ENCODE peak calls at places on chromosome 9, in six cellular contexts. C, O, Z, H, D and R are unnamed samples.

GRCh38 chr9:71647094-71647591 is 121.2 kb downstream of the CEMIP2 start:
- DNase-seq in Z (no peak), H (no peak), C (peak), D (peak), O (no peak), R (peak)

GRCh38 chr9:95890594-95890993 is 15.1 kb downstream of the ERCC6L2 start:
- DNase-seq in H (no peak), C (no peak), Z (no peak), D (no peak), O (no peak), R (no peak)

GRCh38 chr9:6605202-6605601 is 40.3 kb downstream of the GLDC start:
- DNase-seq in D (no peak), H (no peak), C (no peak), Z (no peak), O (no peak), R (no peak)

GRCh38 chr9:17609312-17610005 is 30.6 kb downstream of the SH3GL2 start:
- DNase-seq in D (no peak), Z (no peak), C (no peak), O (no peak), H (no peak), R (no peak)

GRCh38 chr9:127805620-127806019 is 2.9 kb downstream of the FPGS start:
- DNase-seq in O (no peak), C (peak), D (no peak), H (peak), Z (peak), R (no peak)

GRCh38 chr9:18821794-18822193 is 211.2 kb downstream of the SAXO1 start:
- DNase-seq in D (no peak), Z (no peak), C (peak), O (no peak), H (no peak), R (peak)

GRCh38 chr9:12875216-12875615 is 100.4 kb downstream of the LURAP1L start:
- DNase-seq in O (no peak), D (no peak), Z (no peak), H (no peak), C (no peak), R (peak)

GRCh38 chr9:91515074-91515687 is 91.5 kb upstream of the NFIL3 start:
- DNase-seq in O (no peak), H (no peak), C (peak), Z (no peak), D (peak), R (peak)

GRCh38 chr9:123048748-123049147 is 15.3 kb downstream of the GPR21 start:
- DNase-seq in C (no peak), Z (no peak), D (no peak), O (no peak), H (no peak), R (peak)

GRCh38 chr9:134962998-134963364 is 45.3 kb upstream of the FCN1 start:
- DNase-seq in D (no peak), O (no peak), H (no peak), Z (no peak), C (no peak), R (no peak)

GRCh38 chr9:80204054-80204453 is 632.3 kb downstream of the TLE4 start:
- DNase-seq in D (no peak), H (no peak), C (no peak), O (no peak), Z (no peak), R (peak)

GRCh38 chr9:130036099-130036498 is 6.9 kb downstream of the FNBP1 start:
- DNase-seq in C (no peak), D (peak), O (no peak), Z (no peak), H (no peak), R (peak)

GRCh38 chr9:80994892-80995291 is 694.5 kb downstream of the TLE1 start:
- DNase-seq in O (no peak), Z (no peak), D (peak), H (no peak), C (no peak), R (peak)

GRCh38 chr9:75891277-75892167 is 1.0 kb downstream of the PCSK5 start:
- DNase-seq in O (no peak), C (peak), H (peak), Z (peak), D (peak), R (peak)

GRCh38 chr9:3903273-3903672 is 377.5 kb upstream of the RFX3 start:
- DNase-seq in Z (no peak), H (no peak), C (no peak), O (peak), D (no peak), R (no peak)

GRCh38 chr9:18569941-18570630 is 96.1 kb downstream of the ADAMTSL1 start:
- DNase-seq in O (no peak), Z (no peak), D (no peak), C (no peak), H (no peak), R (no peak)

GRCh38 chr9:4750021-4750673 is 9.1 kb upstream of the AK3 start:
- DNase-seq in Z (no peak), H (no peak), D (peak), O (no peak), C (peak), R (peak)

GRCh38 chr9:100619194-100619593 is 41.3 kb downstream of the CAVIN4 start:
- DNase-seq in D (no peak), O (no peak), Z (peak), C (peak), H (no peak), R (no peak)

GRCh38 chr9:138082918-138083636 is 205.5 kb downstream of the CACNA1B start:
- DNase-seq in Z (no peak), C (no peak), D (no peak), O (no peak), H (no peak), R (no peak)

GRCh38 chr9:138038244-138038671 is 160.7 kb downstream of the CACNA1B start:
- DNase-seq in O (no peak), H (peak), D (peak), C (no peak), Z (no peak), R (no peak)

GRCh38 chr9:19162956-19163355 is 35.7 kb upstream of the PLIN2 start:
- DNase-seq in O (peak), D (peak), H (no peak), C (no peak), Z (no peak), R (no peak)

GRCh38 chr9:78280982-78281668 is 15.8 kb upstream of the PSAT1 start:
- DNase-seq in C (no peak), D (peak), H (no peak), O (no peak), Z (no peak), R (peak)

GRCh38 chr9:80605129-80605528 is 1033.4 kb downstream of the TLE4 start:
- DNase-seq in O (no peak), C (peak), H (no peak), D (peak), Z (no peak), R (peak)

GRCh38 chr9:93577045-93577939 is 908 bp downstream of the PHF2 start:
- DNase-seq in Z (no peak), H (no peak), C (peak), O (peak), D (peak), R (no peak)

GRCh38 chr9:93574900-93575705 is 1.3 kb upstream of the PHF2 start:
- DNase-seq in H (no peak), Z (no peak), D (no peak), O (no peak), C (peak), R (no peak)

GRCh38 chr9:93574091-93574899 is 2.1 kb upstream of the PHF2 start:
- DNase-seq in D (no peak), Z (no peak), C (no peak), O (peak), H (no peak), R (no peak)

GRCh38 chr9:93576296-93577044 is at the start of gene PHF2:
- DNase-seq in D (peak), Z (no peak), O (no peak), H (no peak), C (peak), R (no peak)

GRCh38 chr9:93575706-93576295 is 583 bp upstream of the PHF2 start:
- DNase-seq in D (peak), O (no peak), Z (no peak), C (peak), H (peak), R (peak)
- H2BK5ac ChIP-seq in D (peak), O (no peak), Z (no peak), C (no peak), H (no peak), R (peak)

GRCh38 chr9:126614455-126615248 is 924 bp downstream of the LMX1B start:
- DNase-seq in H (peak), O (no peak), Z (peak), D (no peak), C (no peak), R (no peak)

GRCh38 chr9:126612329-126612812 is 1.4 kb upstream of the LMX1B start:
- DNase-seq in D (no peak), H (peak), Z (peak), C (no peak), O (no peak), R (no peak)

GRCh38 chr9:126612813-126613641 is 701 bp upstream of the LMX1B start:
- DNase-seq in C (no peak), O (no peak), Z (peak), D (no peak), H (peak), R (no peak)

GRCh38 chr9:126614088-126614454 is 343 bp downstream of the LMX1B start:
- DNase-seq in Z (no peak), D (no peak), O (no peak), C (no peak), H (no peak), R (no peak)

DNA sequence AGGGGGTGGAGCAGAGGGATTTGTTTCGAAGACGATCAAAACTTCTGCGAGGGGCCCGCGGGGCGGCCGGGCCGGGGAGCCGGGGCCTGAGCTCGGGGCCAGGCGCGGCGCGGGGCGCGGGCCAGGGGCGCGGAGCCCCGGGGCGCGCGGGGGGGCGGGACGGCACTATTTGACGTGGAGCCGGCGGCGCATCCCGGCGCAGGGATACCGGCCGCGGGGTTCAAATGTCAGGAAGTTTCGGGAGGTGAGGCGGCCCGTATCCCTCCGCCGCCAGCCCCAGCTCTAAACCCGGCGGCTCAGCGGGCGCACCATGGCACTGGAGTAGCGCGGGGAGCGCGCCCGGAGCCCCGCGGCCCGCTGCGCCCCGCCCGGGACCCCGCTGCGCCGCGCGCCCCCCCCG is at the start of gene LMX1B:
- DNase-seq in C (peak), D (peak), H (peak), Z (peak), O (no peak), R (peak)
- H3K23ac ChIP-seq in C (peak), D (peak), H (no peak), Z (no peak), O (no peak), R (no peak)

GRCh38 chr9:128910906-128911305 is 9.9 kb upstream of the PHYHD1 start:
- DNase-seq in C (no peak), D (no peak), H (no peak), Z (no peak), O (no peak), R (no peak)

GRCh38 chr9:128913048-128913900 is 7.5 kb upstream of the PHYHD1 start:
- DNase-seq in H (no peak), D (no peak), C (no peak), O (no peak), Z (no peak), R (no peak)

GRCh38 chr9:128911529-128912035 is 9.2 kb upstream of the PHYHD1 start:
- DNase-seq in C (peak), D (peak), Z (peak), O (no peak), H (no peak), R (peak)

GRCh38 chr9:128913995-128914772 is 6.6 kb upstream of the PHYHD1 start:
- DNase-seq in O (no peak), D (no peak), Z (no peak), C (no peak), H (no peak), R (no peak)

GRCh38 chr9:128912270-128912853 is 8.4 kb upstream of the PHYHD1 start:
- DNase-seq in O (no peak), C (peak), H (no peak), D (peak), Z (peak), R (peak)
- H2BK5ac ChIP-seq in O (peak), C (no peak), H (peak), D (peak), Z (no peak), R (peak)

DNA sequence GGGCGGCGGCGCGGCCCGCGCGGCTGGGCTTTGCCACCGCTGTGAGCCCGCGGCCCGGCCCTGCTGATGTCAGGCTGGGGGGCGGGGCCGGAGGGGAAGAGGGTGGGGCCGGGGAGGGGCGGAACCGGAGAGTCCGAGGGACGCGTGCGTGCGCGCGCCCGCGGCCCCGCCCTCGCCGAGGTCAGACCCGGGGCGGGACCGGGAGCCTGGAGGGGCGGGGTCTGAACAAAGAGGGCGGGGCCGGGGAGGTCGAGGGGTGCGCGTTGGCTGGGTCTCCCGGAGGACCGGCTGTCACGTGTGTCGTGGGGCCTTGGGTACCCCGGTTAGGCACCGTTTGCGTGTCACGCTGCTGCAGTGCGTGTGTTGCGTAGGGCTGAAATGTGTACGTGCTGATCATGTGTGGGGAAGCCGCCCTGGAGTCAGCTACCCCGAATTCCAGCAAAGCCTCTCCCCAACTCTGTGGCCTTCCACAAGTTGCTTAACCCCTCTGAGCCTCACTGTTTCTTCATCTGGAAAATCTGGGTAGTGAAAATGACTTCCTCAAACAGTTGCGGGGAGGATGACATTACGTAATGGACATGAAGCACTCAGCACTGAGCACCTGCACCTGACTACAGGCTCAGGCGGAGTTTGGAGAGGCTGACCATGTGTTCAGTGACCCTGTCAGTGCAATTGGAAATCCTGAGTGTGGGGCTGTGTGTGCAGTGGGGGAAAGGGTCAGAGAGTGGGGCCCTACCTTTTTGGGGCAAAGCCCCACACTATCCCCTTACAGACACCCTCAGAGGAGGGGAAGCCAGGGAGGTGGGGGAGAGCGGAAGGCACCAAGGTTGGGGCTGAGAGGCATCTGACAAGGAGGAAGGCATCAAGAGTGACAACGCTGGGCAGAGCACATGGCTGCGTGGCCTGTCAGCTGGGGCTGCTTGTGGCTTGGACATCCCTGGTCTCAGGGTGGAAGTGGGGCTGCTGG is at the start of gene RALGDS:
- DNase-seq in C (peak), H (peak), Z (peak), D (peak), O (peak), R (peak)
- H3K23ac ChIP-seq in C (peak), H (no peak), Z (no peak), D (peak), O (no peak), R (peak)

GRCh38 chr9:133570681-133571080 is 36.2 kb downstream of the ADAMTSL2 start:
- DNase-seq in O (no peak), D (no peak), Z (no peak), C (no peak), H (no peak), R (no peak)
- H2BK5ac ChIP-seq in O (no peak), D (no peak), Z (no peak), C (no peak), H (no peak), R (no peak)